ENCODE peak calls at places on chromosomes 16 and 17, in eight cellular contexts. U is heart right ventricle; Z is pons; T is NCI-H1930; S is endothelial cell; G is glutamatergic neuron; D is brain pericyte; C is stimulated activated CD8-positive, alpha-beta memory T cell treated with anti-CD3 and anti-CD28 coated beads, Interleukin-4, amount 100 ng/mL, for 1 hour. L is an unnamed sample.

GRCh38 chr16:17397499-17397891 is 73.3 kb downstream of the XYLT1 start:
- DNase-seq in D (no peak), Z (peak), T (no peak), S (no peak), G (no peak), C (no peak), U (peak), L (peak)

GRCh38 chr16:69406780-69407331 is 17.6 kb upstream of the CYB5B start:
- DNase-seq in Z (no peak), D (no peak), U (no peak), T (no peak), G (no peak), C (no peak), S (no peak), L (peak)

GRCh38 chr17:4634981-4635380 is 6.5 kb downstream of the ALOX15 start:
- DNase-seq in T (no peak), Z (no peak), S (no peak), U (no peak), C (no peak), G (no peak), D (no peak), L (no peak)

GRCh38 chr16:583815-584591 is 5.9 kb upstream of the RAB40C start:
- DNase-seq in S (no peak), U (no peak), C (no peak), Z (no peak), D (no peak), T (peak), G (no peak), L (peak)

GRCh38 chr16:89739383-89739782 is 18.0 kb downstream of the ZNF276 start:
- DNase-seq in G (no peak), S (no peak), Z (no peak), D (no peak), U (no peak), C (no peak), T (no peak), L (no peak)

GRCh38 chr17:38405654-38406053 is 22.6 kb upstream of the ARHGAP23 start:
- DNase-seq in G (no peak), T (no peak), Z (no peak), U (no peak), D (no peak), S (no peak), C (no peak), L (no peak)

GRCh38 chr16:85206472-85207356 is 94.4 kb upstream of the CIBAR2 start:
- DNase-seq in G (peak), U (peak), D (no peak), C (no peak), S (no peak), Z (peak), T (no peak), L (peak)

GRCh38 chr16:53988136-53988535 is 284.2 kb downstream of the FTO start:
- DNase-seq in S (no peak), Z (no peak), G (no peak), U (no peak), C (no peak), D (no peak), T (no peak), L (no peak)

GRCh38 chr16:11499295-11500089 is 87.2 kb downstream of the LITAF start:
- DNase-seq in S (no peak), C (no peak), Z (no peak), T (no peak), G (no peak), U (no peak), D (no peak), L (no peak)

GRCh38 chr16:85914423-85914794 is 15.4 kb downstream of the IRF8 start:
- DNase-seq in D (no peak), C (no peak), T (no peak), G (no peak), Z (no peak), U (no peak), S (no peak), L (no peak)

GRCh38 chr17:40903129-40903847 is 18.2 kb upstream of the KRT20 start:
- DNase-seq in G (no peak), T (no peak), U (no peak), D (no peak), C (no peak), Z (no peak), S (no peak), L (no peak)

GRCh38 chr16:86931410-86931941 is 353.1 kb downstream of the FOXL1 start:
- DNase-seq in C (no peak), U (peak), G (no peak), T (no peak), D (no peak), S (no peak), Z (no peak), L (no peak)

GRCh38 chr16:11949527-11949926 is 7.7 kb upstream of the NPIPB2 start:
- DNase-seq in S (peak), D (no peak), U (peak), C (no peak), Z (peak), T (peak), G (no peak), L (peak)

GRCh38 chr16:3819741-3820724 is 60.5 kb downstream of the CREBBP start:
- DNase-seq in D (peak), Z (peak), S (no peak), T (peak), C (no peak), U (peak), G (no peak), L (no peak)

GRCh38 chr16:19502395-19503131 is 19.3 kb downstream of the GDE1 start:
- DNase-seq in U (peak), T (peak), G (peak), Z (peak), D (no peak), C (peak), S (peak), L (peak)

GRCh38 chr16:66508914-66509496 is 40.9 kb downstream of the TK2 start:
- DNase-seq in S (no peak), T (no peak), U (no peak), G (no peak), C (no peak), Z (no peak), D (no peak), L (no peak)

GRCh38 chr17:65231662-65232335 is 94.6 kb downstream of the RGS9 start:
- DNase-seq in T (no peak), U (peak), S (peak), C (no peak), D (no peak), Z (peak), G (peak), L (peak)

GRCh38 chr17:50892101-50892776 is 26.1 kb upstream of the TOB1 start:
- DNase-seq in Z (no peak), T (no peak), D (no peak), C (no peak), S (no peak), G (no peak), U (no peak), L (no peak)